ENCODE peak calls at places on chromosomes 1 and 21, in four cellular contexts. G, V, U and O are unnamed samples.
A peak's percentile ranks its signal among the peaks of the same experiment; 100 is the strongest.

GRCh38 chr21:35428041-35428400 is 378.9 kb upstream of the RUNX1 start:
- DNase-seq in G (no peak), V (no peak), U (peak; percentile 15), O (no peak)

GRCh38 chr1:209614151-209614420 is 30.6 kb downstream of the CAMK1G start:
- DNase-seq in G (no peak), V (no peak), U (no peak), O (no peak)

GRCh38 chr1:96698332-96698983 is 23.1 kb upstream of the PTBP2 start:
- DNase-seq in G (no peak), V (no peak), U (no peak), O (no peak)

GRCh38 chr1:40635763-40636500 is 29.6 kb downstream of the RIMS3 start:
- DNase-seq in G (no peak), V (no peak), U (no peak), O (no peak)

GRCh38 chr1:42944207-42944928 is 14.3 kb downstream of the SLC2A1 start:
- DNase-seq in G (no peak), V (no peak), U (no peak), O (peak; percentile 50)

GRCh38 chr1:56872597-56872996 is 18.0 kb downstream of the C8A start:
- DNase-seq in G (no peak), V (no peak), U (no peak), O (no peak)

GRCh38 chr1:155301342-155301841 is at the start of gene PKLR:
- DNase-seq in G (no peak), V (no peak), U (no peak), O (no peak)

GRCh38 chr1:27594542-27595510 is 9.1 kb downstream of the AHDC1 start:
- DNase-seq in G (no peak), V (no peak), U (no peak), O (no peak)

GRCh38 chr1:204102719-204103118 is 29.8 kb downstream of the SOX13 start:
- DNase-seq in G (no peak), V (no peak), U (no peak), O (no peak)

GRCh38 chr1:59692591-59692990 is 122.2 kb upstream of the HOOK1 start:
- DNase-seq in G (no peak), V (no peak), U (peak; percentile 86), O (no peak)

GRCh38 chr1:5754817-5755551 is 237.2 kb downstream of the NPHP4 start:
- DNase-seq in G (no peak), V (no peak), U (no peak), O (no peak)

GRCh38 chr1:195709821-195710220 is 898.4 kb downstream of the KCNT2 start:
- DNase-seq in G (no peak), V (no peak), U (no peak), O (no peak)

GRCh38 chr1:247812637-247813036 is 11.3 kb downstream of the OR14A16 start:
- DNase-seq in G (no peak), V (no peak), U (no peak), O (no peak)

GRCh38 chr1:20896824-20897223 is 109.7 kb upstream of the HP1BP3 start:
- DNase-seq in G (no peak), V (no peak), U (no peak), O (no peak)

GRCh38 chr1:112260699-112261098 is 135.3 kb upstream of the CTTNBP2NL start:
- DNase-seq in G (no peak), V (no peak), U (no peak), O (no peak)

GRCh38 chr1:202860744-202861419 is 28.1 kb downstream of the RABIF start:
- DNase-seq in G (peak; percentile 74), V (peak; percentile 56), U (no peak), O (peak; percentile 51)

GRCh38 chr1:206686486-206687249 is 2.0 kb downstream of the MAPKAPK2 start:
- DNase-seq in G (no peak), V (no peak), U (no peak), O (no peak)

GRCh38 chr1:233294991-233295774 is at the start of gene PCNX2:
- DNase-seq in G (peak; percentile 82), V (peak; percentile 56), U (peak; percentile 16), O (peak; percentile 34)

GRCh38 chr1:45493116-45493697 is 2.2 kb upstream of the TESK2 start:
- DNase-seq in G (peak; percentile 44), V (peak; percentile 61), U (no peak), O (peak; percentile 73)

GRCh38 chr21:46111193-46111571 is 13.3 kb downstream of the COL6A2 start:
- DNase-seq in G (no peak), V (peak; percentile 2), U (no peak), O (no peak)

GRCh38 chr21:41133896-41134522 is 34.0 kb upstream of the BACE2 start:
- DNase-seq in G (peak; percentile 28), V (peak; percentile 30), U (peak; percentile 36), O (no peak)

GRCh38 chr1:175090775-175091174 is 23.1 kb downstream of the TNN start:
- DNase-seq in G (no peak), V (no peak), U (no peak), O (no peak)

GRCh38 chr1:159925713-159926066 is 383 bp upstream of the TAGLN2 start:
- DNase-seq in G (peak; percentile 43), V (no peak), U (no peak), O (no peak)

GRCh38 chr1:59697138-59697811 is 117.5 kb upstream of the HOOK1 start:
- DNase-seq in G (no peak), V (no peak), U (no peak), O (no peak)

GRCh38 chr1:76867342-76868130 is at the start of gene ST6GALNAC5:
- DNase-seq in G (peak; percentile 27), V (peak; percentile 44), U (no peak), O (peak; percentile 50)

GRCh38 chr21:45158491-45159423 is 84.4 kb downstream of the ADARB1 start:
- DNase-seq in G (no peak), V (no peak), U (no peak), O (no peak)